ENCODE peak calls at places on chromosome 6, in four cellular contexts. K is A549, D is GM23338, O is Panc1. Y is an unnamed sample.

GRCh38 chr6:119614138-119614537 is 264.6 kb upstream of the MAN1A1 start:
- DNase-seq in D (peak), K (no peak), O (no peak), Y (no peak)

GRCh38 chr6:21083708-21084107 is 509.8 kb upstream of the SOX4 start:
- DNase-seq in K (no peak), O (no peak), D (no peak), Y (no peak)

GRCh38 chr6:157246048-157246630 is 77.2 kb downstream of the TMEM242 start:
- DNase-seq in O (no peak), D (no peak), K (no peak), Y (no peak)

GRCh38 chr6:5995705-5996686 is 10.7 kb downstream of the NRN1 start:
- DNase-seq in O (no peak), D (peak), K (no peak), Y (peak)

GRCh38 chr6:170129691-170130171 is 161.1 kb downstream of the DLL1 start:
- DNase-seq in O (no peak), D (no peak), K (no peak), Y (no peak)

GRCh38 chr6:140977425-140977824 is 1155.3 kb upstream of the GJE1 start:
- DNase-seq in D (no peak), K (no peak), O (no peak), Y (no peak)

GRCh38 chr6:142301421-142302391 is at the start of gene ADGRG6:
- DNase-seq in O (no peak), D (peak), K (peak), Y (peak)

GRCh38 chr6:6586671-6587526 is 1.6 kb upstream of the LY86 start:
- DNase-seq in K (no peak), O (no peak), D (no peak), Y (no peak)

GRCh38 chr6:45986746-45987274 is 28.9 kb downstream of the CLIC5 start:
- DNase-seq in O (no peak), D (no peak), K (no peak), Y (no peak)

GRCh38 chr6:144423167-144423566 is 138.0 kb downstream of the UTRN start:
- DNase-seq in O (no peak), K (no peak), D (peak), Y (no peak)

GRCh38 chr6:15366003-15366535 is 120.2 kb downstream of the JARID2 start:
- DNase-seq in D (no peak), O (no peak), K (no peak), Y (no peak)

GRCh38 chr6:169109381-169109780 is 144.3 kb downstream of the THBS2 start:
- DNase-seq in D (no peak), O (no peak), K (no peak), Y (no peak)

GRCh38 chr6:116385462-116385807 is 14.7 kb downstream of the DSE start:
- DNase-seq in O (no peak), D (no peak), K (no peak), Y (no peak)

GRCh38 chr6:106339334-106340029 is 13.9 kb upstream of the ATG5 start:
- DNase-seq in D (peak), K (peak), O (peak), Y (peak)

GRCh38 chr6:95087394-95088097 is 489.8 kb upstream of the MANEA start:
- DNase-seq in K (no peak), D (no peak), O (peak), Y (no peak)

GRCh38 chr6:132960720-132961119 is 146.4 kb downstream of the RPS12 start:
- DNase-seq in D (no peak), K (no peak), O (no peak), Y (no peak)

GRCh38 chr6:73565767-73566485 is 45.1 kb upstream of the EEF1A1 start:
- DNase-seq in K (no peak), O (no peak), D (peak), Y (no peak)

GRCh38 chr6:81138236-81138635 is 614.2 kb downstream of the TENT5A start:
- DNase-seq in K (no peak), O (no peak), D (no peak), Y (no peak)

GRCh38 chr6:13307508-13307995 is 20.8 kb downstream of the TBC1D7 start:
- DNase-seq in K (peak), D (no peak), O (no peak), Y (peak)

GRCh38 chr6:53294611-53295010 is 54.1 kb downstream of the ELOVL5 start:
- DNase-seq in O (no peak), K (no peak), D (no peak), Y (no peak)

GRCh38 chr6:123805921-123806320 is 2.3 kb downstream of the NKAIN2 start:
- DNase-seq in O (no peak), D (no peak), K (no peak), Y (no peak)

GRCh38 chr6:158830736-158831135 is 11.6 kb upstream of the EZR start:
- DNase-seq in D (no peak), K (no peak), O (no peak), Y (no peak)
- H3K4me3 ChIP-seq in D (no peak), K (no peak), O (no peak), Y (no peak)

DNA sequence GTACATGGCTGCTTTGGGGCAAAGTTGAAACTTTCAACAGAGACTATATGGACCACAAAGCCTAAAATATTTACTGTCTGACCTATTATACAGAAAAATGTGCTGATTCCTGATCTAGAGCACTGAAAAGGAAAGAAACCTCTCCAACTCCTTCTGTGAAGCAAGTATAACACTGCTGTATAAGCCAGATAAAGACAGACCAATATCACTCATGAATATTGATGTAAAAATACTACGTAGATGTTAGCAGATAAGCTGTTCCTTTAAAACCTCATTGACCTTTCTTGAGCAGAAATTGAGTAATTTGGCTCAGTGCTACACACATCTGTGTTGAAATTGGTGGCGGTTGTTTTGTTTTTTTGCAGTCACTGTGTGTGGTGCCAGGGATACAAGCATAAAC is 69.9 kb upstream of the HDAC2 start:
- DNase-seq in O (no peak), D (no peak), K (no peak), Y (no peak)
- TF ChIP-seq REST in O (no peak), D (no peak), K (no peak), Y (no peak)

DNA sequence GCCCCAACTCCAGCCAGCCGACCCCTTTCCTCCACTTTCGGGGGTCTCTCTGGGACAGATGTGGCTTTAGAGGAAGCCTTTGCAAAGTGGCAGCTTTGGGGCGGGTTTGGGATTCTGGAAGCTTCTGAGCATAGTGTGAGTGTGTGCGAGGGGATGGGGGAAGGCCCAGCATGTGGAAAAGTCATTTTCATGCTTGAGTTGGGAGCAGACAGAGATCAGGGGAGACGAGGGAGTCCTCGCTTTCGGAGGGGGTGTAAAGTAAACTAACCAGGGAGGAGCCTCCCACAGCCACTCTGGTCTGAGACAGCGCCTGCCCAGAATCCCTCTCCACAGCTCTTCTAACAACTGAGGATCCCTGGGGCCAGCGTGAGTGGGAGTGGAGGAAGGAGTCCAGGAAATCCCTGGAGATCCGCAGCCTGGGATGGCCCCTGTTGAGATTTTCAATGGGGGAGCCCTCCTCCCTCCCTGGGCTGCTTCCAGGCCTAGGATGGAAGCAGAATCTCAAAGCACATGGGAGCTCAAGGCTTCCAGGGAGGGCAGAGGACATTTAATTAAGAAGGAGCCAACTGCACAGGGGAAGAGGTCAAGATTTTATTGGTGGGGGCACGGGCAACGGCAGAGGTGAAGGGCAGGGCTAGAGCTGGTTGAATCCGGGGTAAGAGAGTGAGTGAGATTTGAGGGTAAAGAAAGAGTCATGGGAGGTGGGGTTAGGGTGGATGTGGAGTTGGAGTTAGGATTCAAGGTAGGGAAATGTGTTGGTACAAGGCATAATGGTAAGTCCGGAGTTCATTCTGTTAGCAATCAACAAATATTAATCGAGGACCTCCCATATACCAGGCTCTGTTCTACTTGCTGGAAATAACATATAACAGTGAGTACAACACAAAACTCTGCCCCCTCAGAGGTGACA is 102.3 kb upstream of the FOXP4 start:
- DNase-seq in D (no peak), O (no peak), K (no peak), Y (no peak)
- H3K4me3 ChIP-seq in D (peak), O (no peak), K (no peak), Y (no peak)

GRCh38 chr6:22250486-22250885 is 46.4 kb downstream of the PRL start:
- DNase-seq in O (no peak), D (peak), K (no peak), Y (no peak)
- TF ChIP-seq REST in O (no peak), D (no peak), K (no peak), Y (no peak)

DNA sequence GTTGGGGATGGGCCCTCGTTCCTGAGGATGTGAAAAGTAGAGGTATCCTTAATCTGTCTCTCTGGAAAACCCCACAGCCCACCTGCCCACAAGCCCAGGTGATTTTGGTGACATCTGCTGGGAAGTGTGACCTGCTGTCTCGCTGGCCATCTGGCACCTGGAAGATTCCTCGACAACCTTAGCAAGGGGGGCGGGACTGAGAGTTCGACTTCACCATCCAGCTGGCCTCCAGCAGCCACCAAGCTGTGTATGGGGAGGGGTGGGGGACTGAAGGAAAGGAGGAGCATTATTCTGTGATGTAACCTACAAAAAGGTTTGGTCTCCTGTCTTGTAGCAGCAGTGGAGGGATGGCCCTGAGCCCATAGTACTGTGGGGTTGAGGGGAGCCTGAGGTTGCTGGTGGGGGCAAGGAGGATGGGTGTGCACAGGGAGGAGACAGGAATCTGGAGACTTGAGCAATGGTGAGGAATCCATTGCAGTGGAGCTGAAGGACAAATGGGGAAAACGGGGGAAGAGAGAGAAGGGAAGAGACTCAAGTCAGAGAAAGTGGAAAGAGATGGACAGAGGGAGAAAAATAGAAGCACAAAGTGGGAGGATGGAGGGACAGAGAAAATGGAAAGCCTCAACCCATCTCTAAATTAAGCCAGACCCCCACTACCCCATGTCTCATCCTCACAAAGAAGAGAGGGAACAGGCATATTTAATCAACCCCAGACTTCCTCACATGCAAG is 4.0 kb downstream of the LY6G6F start:
- DNase-seq in K (no peak), D (no peak), O (no peak), Y (no peak)
- H3K4me3 ChIP-seq in K (no peak), D (no peak), O (no peak), Y (no peak)

GRCh38 chr6:31834704-31835375 is 7.3 kb downstream of the HSPA1B start:
- DNase-seq in K (peak), O (no peak), D (peak), Y (peak)

GRCh38 chr6:31831350-31832215 is 4.0 kb downstream of the HSPA1B start:
- DNase-seq in K (no peak), O (no peak), D (no peak), Y (peak)

GRCh38 chr6:31836036-31836675 is 8.6 kb downstream of the HSPA1B start:
- DNase-seq in O (no peak), K (no peak), D (no peak), Y (no peak)

GRCh38 chr6:31836676-31837611 is 9.4 kb downstream of the HSPA1B start:
- DNase-seq in D (no peak), K (no peak), O (no peak), Y (peak)

DNA sequence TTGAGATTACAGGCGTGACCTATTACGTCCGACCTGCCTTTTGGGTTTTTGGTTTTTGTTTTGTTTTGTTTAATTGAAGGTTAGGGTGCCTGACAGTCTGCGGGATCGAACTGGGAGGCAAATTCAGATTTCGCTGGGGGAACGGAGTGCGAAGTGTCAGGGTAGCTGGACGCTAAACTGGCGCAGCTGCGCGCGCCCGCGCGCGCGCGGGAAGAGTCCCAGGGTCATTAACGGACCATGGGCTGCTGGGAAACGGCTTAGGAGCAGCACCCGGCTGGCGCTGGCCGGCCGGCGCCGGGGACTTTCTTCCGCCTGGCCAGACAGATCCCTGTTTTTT is 6.8 kb downstream of the HSPA1B start:
- DNase-seq in K (peak), D (peak), O (no peak), Y (peak)
- TF ChIP-seq REST in K (no peak), D (no peak), O (no peak), Y (peak)

GRCh38 chr6:139920027-139920851 is 545.8 kb upstream of the CITED2 start:
- DNase-seq in O (no peak), D (no peak), K (no peak), Y (no peak)

GRCh38 chr6:139914910-139915309 is 540.5 kb upstream of the CITED2 start:
- DNase-seq in K (no peak), O (no peak), D (no peak), Y (no peak)

GRCh38 chr6:139922236-139922635 is 547.8 kb upstream of the CITED2 start:
- DNase-seq in O (no peak), K (no peak), D (no peak), Y (no peak)

GRCh38 chr6:139919107-139920026 is 544.9 kb upstream of the CITED2 start:
- DNase-seq in D (no peak), K (no peak), O (no peak), Y (no peak)

DNA sequence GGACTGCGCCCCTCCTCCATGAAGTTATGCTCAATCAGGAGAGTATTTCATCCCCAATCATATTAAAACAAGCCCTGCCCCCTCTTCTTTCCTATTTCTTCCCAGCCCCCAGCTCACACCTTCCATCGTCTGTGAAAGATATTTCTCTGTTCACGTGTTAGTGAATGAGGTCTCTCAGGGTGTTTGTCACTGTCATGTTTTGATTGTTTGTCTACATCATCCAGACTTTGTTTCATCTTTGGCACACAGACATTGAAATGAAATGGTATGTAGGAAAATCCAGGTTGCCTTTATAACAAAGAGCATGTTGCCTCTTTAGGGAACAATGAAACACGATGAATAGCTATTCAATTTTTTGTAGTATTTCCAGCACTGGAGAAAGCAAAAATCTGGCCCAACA is 543.5 kb upstream of the CITED2 start:
- DNase-seq in D (no peak), O (no peak), K (no peak), Y (no peak)
- H3K4me3 ChIP-seq in D (no peak), O (no peak), K (no peak), Y (no peak)